ENCODE peak calls at places on chromosomes 11 and 22, in four cellular contexts. Z is AG20443; G is stimulated activated CD4-positive, alpha-beta T cell treated with anti-CD3 and anti-CD28 coated beads, Interleukin-4, amount 100 ng/mL, for 4 hours; D is coronary artery. N is an unnamed sample.

GRCh38 chr11:34345012-34345804 is 12.6 kb downstream of the ABTB2 start:
- DNase-seq in Z (peak; percentile 81), D (no peak), G (no peak), N (peak; percentile 36)

GRCh38 chr11:130671801-130672700 is 223.6 kb downstream of the ADAMTS15 start:
- DNase-seq in Z (peak; percentile 80), D (peak; percentile 90), G (no peak), N (no peak)

GRCh38 chr11:84855846-84856245 is 771.3 kb downstream of the DLG2 start:
- DNase-seq in Z (peak; percentile 65), D (no peak), G (no peak), N (no peak)

GRCh38 chr22:32714458-32715250 is 86.9 kb upstream of the TIMP3 start:
- DNase-seq in G (no peak), D (no peak), Z (no peak), N (no peak)

GRCh38 chr22:41517172-41518047 is 26.9 kb downstream of the POLR3H start:
- DNase-seq in Z (peak; percentile 88), D (no peak), G (peak; percentile 33), N (peak; percentile 61)

GRCh38 chr11:42777776-42778175 is 534.0 kb upstream of the API5 start:
- DNase-seq in D (no peak), Z (no peak), G (no peak), N (no peak)

GRCh38 chr11:64745219-64745522 is 1.2 kb upstream of the RASGRP2 start:
- DNase-seq in Z (no peak), G (peak; percentile 33), D (no peak), N (no peak)

GRCh38 chr11:64535811-64536210 is 55.2 kb upstream of the SLC22A12 start:
- DNase-seq in Z (no peak), D (no peak), G (no peak), N (no peak)

GRCh38 chr11:2772544-2773031 is 72.8 kb upstream of the KCNQ1OT1 start:
- DNase-seq in D (peak; percentile 64), G (no peak), Z (peak; percentile 76), N (peak; percentile 2)

N was measured in prostate gland.